ENCODE peak calls at places on chromosomes 12 and 14, in seven cellular contexts. S, G, U, O, W, M and F are unnamed samples.

GRCh38 chr14:74907744-74908143 is 15.3 kb downstream of the RPS6KL1 start:
- DNase-seq in U (no peak), G (no peak), W (no peak), S (no peak), O (no peak), M (no peak), F (no peak)

GRCh38 chr14:50233335-50234250 is 2.2 kb upstream of the SOS2 start:
- DNase-seq in U (no peak), G (no peak), W (no peak), M (no peak), S (no peak), O (no peak), F (no peak)

GRCh38 chr14:97976861-97977260 is 1179.7 kb downstream of the VRK1 start:
- DNase-seq in W (no peak), U (no peak), G (no peak), O (no peak), M (no peak), S (peak), F (no peak)

GRCh38 chr12:91892081-91892855 is 253.4 kb downstream of the BTG1 start:
- DNase-seq in U (no peak), O (no peak), G (no peak), W (no peak), S (no peak), M (no peak), F (no peak)

GRCh38 chr12:105978686-105979085 is 160.1 kb downstream of the NUAK1 start:
- DNase-seq in S (no peak), W (no peak), M (no peak), G (no peak), O (no peak), U (no peak), F (no peak)

GRCh38 chr12:85657251-85657650 is 179.0 kb downstream of the RASSF9 start:
- DNase-seq in S (no peak), U (no peak), W (no peak), M (no peak), O (no peak), G (no peak), F (no peak)

GRCh38 chr14:31568671-31569070 is 7.5 kb downstream of the NUBPL start:
- DNase-seq in W (peak), M (no peak), O (no peak), S (no peak), G (no peak), U (peak), F (no peak)

GRCh38 chr14:79136437-79137430 is 966.6 kb downstream of the NRXN3 start:
- DNase-seq in M (no peak), S (no peak), G (no peak), W (no peak), U (no peak), O (no peak), F (no peak)

GRCh38 chr12:124147579-124147978 is 147.3 kb upstream of the RFLNA start:
- DNase-seq in G (no peak), S (no peak), O (no peak), M (no peak), W (no peak), U (no peak), F (no peak)

GRCh38 chr12:120496353-120497340 is 734 bp downstream of the DYNLL1 start:
- DNase-seq in G (peak), W (peak), O (peak), S (peak), U (peak), M (peak), F (peak)
- TF ChIP-seq CTCF in G (no peak), W (no peak), O (no peak), S (no peak), U (no peak), M (no peak), F (no peak)

GRCh38 chr14:64463873-64464272 is 1.4 kb upstream of the AKAP5 start:
- DNase-seq in U (no peak), G (no peak), W (no peak), S (no peak), O (no peak), M (no peak), F (no peak)

GRCh38 chr14:64467131-64467530 is 1.8 kb downstream of the AKAP5 start:
- DNase-seq in U (no peak), G (no peak), M (no peak), S (no peak), O (no peak), W (peak), F (no peak)

GRCh38 chr14:64464695-64465094 is 604 bp upstream of the AKAP5 start:
- DNase-seq in G (no peak), W (no peak), O (no peak), U (no peak), M (no peak), S (no peak), F (no peak)

GRCh38 chr14:64465208-64465821 is at the start of gene AKAP5:
- DNase-seq in M (peak), O (peak), S (peak), U (peak), W (no peak), G (peak), F (no peak)

DNA sequence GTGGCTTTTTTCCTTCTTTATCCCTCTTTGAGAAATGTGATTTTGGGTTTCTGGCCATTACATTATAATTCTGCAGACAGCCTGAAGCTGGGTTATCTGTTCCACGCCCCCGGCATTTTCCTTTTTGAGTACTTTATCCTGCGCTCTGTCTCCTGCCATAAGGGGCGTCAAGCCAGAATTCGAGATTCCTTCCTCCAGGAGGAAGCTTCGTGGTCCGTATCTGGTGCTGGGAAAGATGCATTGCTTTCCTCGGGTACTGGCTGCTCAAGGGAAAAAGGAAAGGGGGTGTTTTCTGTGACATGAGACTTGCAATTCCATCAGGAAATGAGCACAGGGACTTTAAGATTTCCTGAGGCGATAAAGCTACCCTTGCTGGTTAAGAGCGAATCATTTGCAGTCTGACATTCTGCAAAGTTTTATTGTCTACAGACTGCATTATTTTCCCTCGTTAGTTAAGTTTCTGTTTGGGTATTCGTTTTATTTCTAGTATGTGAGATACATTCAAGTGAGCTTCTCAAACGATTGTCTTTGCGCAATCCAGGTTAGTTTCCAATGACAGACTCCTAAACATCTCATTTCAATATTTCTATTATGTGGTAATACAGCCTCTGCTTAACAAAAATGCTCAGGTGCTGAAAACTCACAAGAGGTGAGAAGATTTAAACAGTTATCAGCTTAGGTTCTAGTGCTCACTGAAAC is 706 bp downstream of the AKAP5 start:
- DNase-seq in W (peak), O (peak), G (no peak), U (peak), M (no peak), S (peak), F (no peak)
- TF ChIP-seq CTCF in W (peak), O (no peak), G (peak), U (peak), M (peak), S (no peak), F (no peak)

GRCh38 chr14:93132472-93133065 is 16.8 kb upstream of the ITPK1 start:
- DNase-seq in G (no peak), S (peak), M (no peak), U (peak), O (peak), W (peak), F (no peak)
- TF ChIP-seq CTCF in G (peak), S (peak), M (peak), U (peak), O (peak), W (peak), F (no peak)

DNA sequence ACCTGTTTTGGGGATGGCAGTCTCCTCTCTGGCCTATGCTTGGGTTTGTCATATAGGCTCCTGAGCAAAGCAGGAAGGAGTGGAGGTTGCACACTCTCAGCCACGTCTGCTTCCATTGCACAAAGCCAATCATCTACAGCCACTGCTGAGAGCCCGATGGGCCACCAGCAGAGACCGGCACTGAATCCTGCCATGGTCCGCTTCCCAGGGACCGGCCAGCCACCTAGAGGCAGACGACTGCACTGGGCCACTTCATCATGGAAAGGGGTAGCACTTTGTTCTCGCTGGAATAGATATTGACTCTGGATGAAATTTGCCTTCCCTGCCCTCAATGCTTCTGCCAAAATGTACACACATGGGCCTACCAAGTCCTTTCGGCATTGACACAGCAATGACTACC is 22.3 kb downstream of the DLK1 start:
- DNase-seq in U (no peak), O (no peak), M (no peak), W (no peak), S (no peak), G (peak), F (no peak)
- TF ChIP-seq CTCF in U (no peak), O (no peak), M (no peak), W (no peak), S (no peak), G (no peak), F (no peak)

DNA sequence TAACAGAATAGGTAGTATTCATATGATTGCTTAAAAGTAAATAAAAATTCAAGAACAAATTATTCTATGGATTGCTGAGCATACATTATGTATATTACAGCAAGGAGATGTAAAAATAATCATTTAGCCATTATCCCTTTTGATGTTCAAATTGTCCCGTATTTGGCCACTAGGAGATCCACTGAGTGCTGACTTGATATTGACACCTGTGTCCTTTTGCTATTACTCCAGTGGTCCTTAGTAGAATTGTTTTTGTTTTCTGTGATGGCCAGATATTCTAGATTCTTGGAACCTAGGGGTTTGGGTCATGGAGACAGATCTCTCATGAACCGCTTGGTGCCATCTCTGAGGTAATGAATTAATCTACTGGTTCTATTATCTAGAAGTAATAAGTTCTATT is 16.8 kb downstream of the ERO1A start:
- DNase-seq in S (no peak), O (no peak), G (no peak), U (no peak), M (no peak), W (no peak), F (no peak)
- TF ChIP-seq CTCF in S (no peak), O (peak), G (peak), U (peak), M (peak), W (peak), F (no peak)

DNA sequence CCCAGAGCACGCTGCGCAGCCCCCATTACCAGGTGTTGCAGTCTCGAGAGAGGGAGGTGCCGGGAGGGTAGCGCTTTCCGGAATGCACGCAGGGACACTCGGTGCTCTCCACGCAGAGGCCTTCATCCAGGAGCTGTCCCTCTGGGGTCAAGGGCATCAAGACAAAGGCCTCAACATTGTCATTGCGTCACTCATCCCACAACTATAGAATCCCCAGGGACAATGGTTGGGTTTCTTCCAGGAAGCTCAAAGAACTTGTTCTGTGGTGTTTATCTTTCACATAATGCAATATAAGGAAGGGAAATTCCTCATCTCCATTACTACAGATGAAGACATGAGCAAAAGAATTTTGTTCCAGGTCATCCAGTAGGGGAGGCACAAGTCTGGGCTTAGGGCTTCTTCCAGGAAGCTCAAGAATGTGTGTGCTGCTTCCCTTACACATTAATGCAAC is 52.1 kb downstream of the VWF start:
- DNase-seq in W (peak), S (no peak), G (no peak), O (no peak), M (no peak), U (peak), F (no peak)
- TF ChIP-seq CTCF in W (peak), S (no peak), G (peak), O (no peak), M (no peak), U (peak), F (no peak)

GRCh38 chr14:100320157-100320856 is 2.8 kb upstream of the SLC25A47 start:
- DNase-seq in M (no peak), S (no peak), U (no peak), G (no peak), W (no peak), O (no peak), F (no peak)
- TF ChIP-seq CTCF in M (no peak), S (no peak), U (no peak), G (no peak), W (no peak), O (no peak), F (no peak)

DNA sequence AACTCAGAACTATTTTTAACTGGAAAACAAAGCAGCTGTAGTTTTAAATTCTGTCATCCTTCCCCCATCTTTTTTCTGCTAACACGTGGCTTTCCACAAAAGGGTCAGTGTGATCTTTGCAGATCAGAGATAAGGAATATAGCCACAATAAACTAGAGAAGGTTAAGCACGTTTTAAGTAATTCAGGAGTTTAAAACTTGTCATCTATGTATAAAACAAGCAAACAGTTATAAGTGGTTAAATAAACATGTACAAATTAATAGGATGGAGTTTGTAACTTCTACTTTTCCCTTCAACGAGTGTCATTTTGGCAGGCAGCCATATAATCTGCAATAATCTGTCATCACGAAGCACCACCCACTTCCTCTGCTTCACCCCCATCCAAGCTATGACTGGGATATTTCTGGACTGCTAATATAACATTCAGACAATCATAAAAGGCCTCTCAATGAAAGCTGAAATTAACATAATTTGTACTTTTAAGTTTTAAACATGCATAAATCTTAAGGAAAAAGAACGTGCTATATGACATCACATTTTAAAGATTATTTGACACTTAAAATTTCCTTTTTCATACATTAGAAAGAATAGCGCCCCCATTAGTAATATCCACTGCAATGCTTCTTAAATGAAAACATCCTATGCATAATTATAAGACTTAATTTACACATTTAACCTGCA is 15.2 kb downstream of the TAOK3 start:
- DNase-seq in O (peak), M (no peak), G (no peak), W (peak), U (peak), S (peak), F (no peak)
- TF ChIP-seq CTCF in O (no peak), M (no peak), G (peak), W (no peak), U (no peak), S (no peak), F (no peak)

DNA sequence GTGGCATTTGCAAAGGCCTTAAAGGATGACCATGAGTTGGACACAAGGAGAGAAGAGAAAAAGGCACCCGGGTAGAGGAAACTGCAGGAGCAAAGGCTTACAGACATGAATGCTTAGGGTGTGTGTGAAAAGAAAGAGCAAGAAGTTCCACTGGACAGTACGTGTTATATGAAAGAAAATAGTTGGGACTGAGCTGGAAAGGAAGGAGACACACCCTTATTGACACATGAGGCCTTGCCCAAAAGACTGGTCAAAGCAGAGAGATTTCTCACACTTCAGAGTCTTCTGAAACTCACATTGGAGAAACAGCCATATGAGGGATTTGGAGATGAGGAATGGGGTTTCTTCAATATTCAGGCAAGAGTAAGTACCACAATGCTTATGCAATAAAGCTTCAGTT is 56.0 kb downstream of the TTC9 start:
- DNase-seq in U (no peak), W (peak), M (no peak), G (no peak), S (no peak), O (no peak), F (no peak)
- TF ChIP-seq CTCF in U (no peak), W (no peak), M (no peak), G (no peak), S (no peak), O (no peak), F (no peak)

DNA sequence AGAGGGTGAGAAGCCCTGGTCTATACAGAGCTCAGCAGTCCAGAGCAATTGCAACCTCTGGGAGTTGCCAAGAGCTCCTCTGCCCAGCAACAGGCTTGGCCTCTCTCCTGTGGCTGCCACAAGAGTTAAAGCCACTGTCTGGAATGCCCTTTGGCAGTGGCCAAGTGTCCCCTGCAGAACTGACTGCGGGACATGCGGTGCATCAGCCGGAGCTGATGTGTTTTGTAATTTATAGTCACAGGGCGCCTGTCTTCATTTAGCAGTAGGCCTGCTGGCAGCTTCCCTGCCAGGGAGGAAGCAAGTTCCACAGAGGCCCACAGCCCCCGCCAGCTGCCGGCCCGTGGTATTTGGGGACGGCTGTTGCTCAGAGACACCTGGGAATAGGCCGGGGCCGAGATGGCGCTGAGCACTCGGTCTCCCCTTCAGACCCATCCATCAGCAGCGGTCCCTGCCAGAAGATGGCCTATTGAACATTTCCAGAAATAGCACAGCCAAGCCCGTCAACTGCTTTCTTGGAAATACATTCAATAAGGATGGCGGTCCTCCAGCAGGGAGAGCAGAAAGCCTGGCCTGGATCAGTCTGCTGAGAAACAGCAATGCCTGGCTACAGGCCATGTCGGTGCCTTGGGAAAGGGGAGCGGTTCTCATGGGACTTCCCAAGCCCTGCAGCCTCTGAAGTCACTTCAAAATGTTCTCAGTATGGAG is 217.4 kb downstream of the CRADD start:
- DNase-seq in G (peak), M (no peak), S (peak), O (no peak), U (peak), W (peak), F (peak)
- TF ChIP-seq CTCF in G (no peak), M (no peak), S (no peak), O (no peak), U (no peak), W (no peak), F (no peak)